ENCODE peak calls at places on chromosomes 1 and 21, in four cellular contexts. One of them, this sample, is unnamed.

GRCh38 chr1:205535866-205536758 is 31.6 kb downstream of the CDK18 start:
- DNase-seq in endothelial cell of umbilical vein: no peak
- DNase-seq in left ventricle myocardium inferior: no peak
- DNase-seq in heart right ventricle: no peak
- DNase-seq in this sample: no peak

GRCh38 chr1:226548281-226549093 is at the start of gene STUM:
- DNase-seq in endothelial cell of umbilical vein: peak; percentile 23
- DNase-seq in left ventricle myocardium inferior: peak; percentile 35
- DNase-seq in heart right ventricle: no peak
- DNase-seq in this sample: no peak

GRCh38 chr1:38728176-38728908 is 131.2 kb downstream of the RRAGC start:
- DNase-seq in endothelial cell of umbilical vein: peak; percentile 99
- DNase-seq in heart right ventricle: peak; percentile 55
- DNase-seq in left ventricle myocardium inferior: peak; percentile 53
- DNase-seq in this sample: peak; percentile 72

GRCh38 chr1:113199718-113200455 is 126.9 kb downstream of the LRIG2 start:
- DNase-seq in heart right ventricle: no peak
- DNase-seq in endothelial cell of umbilical vein: no peak
- DNase-seq in left ventricle myocardium inferior: no peak
- DNase-seq in this sample: no peak

GRCh38 chr1:196590012-196590708 is 18.1 kb downstream of the KCNT2 start:
- DNase-seq in heart right ventricle: no peak
- DNase-seq in left ventricle myocardium inferior: no peak
- DNase-seq in endothelial cell of umbilical vein: no peak
- DNase-seq in this sample: no peak

GRCh38 chr1:193850745-193851144 is 664.3 kb upstream of the B3GALT2 start:
- DNase-seq in endothelial cell of umbilical vein: no peak
- DNase-seq in heart right ventricle: no peak
- DNase-seq in left ventricle myocardium inferior: no peak
- DNase-seq in this sample: peak; percentile 5

GRCh38 chr1:67648582-67649326 is 36.2 kb upstream of the GADD45A start:
- DNase-seq in endothelial cell of umbilical vein: no peak
- DNase-seq in heart right ventricle: no peak
- DNase-seq in left ventricle myocardium inferior: no peak
- DNase-seq in this sample: no peak

GRCh38 chr1:79006564-79006963 is at the start of gene ADGRL4:
- DNase-seq in endothelial cell of umbilical vein: peak; percentile 90
- DNase-seq in left ventricle myocardium inferior: peak; percentile 50
- DNase-seq in heart right ventricle: peak; percentile 78
- DNase-seq in this sample: peak; percentile 24

GRCh38 chr21:45060675-45061311 is 13.6 kb upstream of the ADARB1 start:
- DNase-seq in heart right ventricle: no peak
- DNase-seq in left ventricle myocardium inferior: no peak
- DNase-seq in endothelial cell of umbilical vein: no peak
- DNase-seq in this sample: no peak

GRCh38 chr1:209583408-209583807 is at the start of gene CAMK1G:
- DNase-seq in left ventricle myocardium inferior: no peak
- DNase-seq in endothelial cell of umbilical vein: no peak
- DNase-seq in heart right ventricle: no peak
- DNase-seq in this sample: no peak

GRCh38 chr1:53543130-53543770 is 84.1 kb downstream of the DMRTB1 start:
- DNase-seq in endothelial cell of umbilical vein: no peak
- DNase-seq in heart right ventricle: no peak
- DNase-seq in left ventricle myocardium inferior: no peak
- DNase-seq in this sample: no peak

GRCh38 chr21:45331521-45332257 is 44.0 kb upstream of the POFUT2 start:
- DNase-seq in heart right ventricle: no peak
- DNase-seq in left ventricle myocardium inferior: peak; percentile 9
- DNase-seq in endothelial cell of umbilical vein: no peak
- DNase-seq in this sample: no peak

GRCh38 chr1:182404764-182405163 is 4.3 kb upstream of the TEDDM1 start:
- DNase-seq in left ventricle myocardium inferior: no peak
- DNase-seq in heart right ventricle: no peak
- DNase-seq in endothelial cell of umbilical vein: no peak
- DNase-seq in this sample: no peak

GRCh38 chr1:76949503-76949902 is 82.2 kb downstream of the ST6GALNAC5 start:
- DNase-seq in heart right ventricle: no peak
- DNase-seq in left ventricle myocardium inferior: no peak
- DNase-seq in endothelial cell of umbilical vein: no peak
- DNase-seq in this sample: no peak

GRCh38 chr21:35336534-35336933 is 287.4 kb upstream of the RUNX1 start:
- DNase-seq in endothelial cell of umbilical vein: no peak
- DNase-seq in left ventricle myocardium inferior: no peak
- DNase-seq in heart right ventricle: no peak
- DNase-seq in this sample: no peak

GRCh38 chr21:34846601-34847112 is 177.9 kb downstream of the CLIC6 start:
- DNase-seq in endothelial cell of umbilical vein: no peak
- DNase-seq in heart right ventricle: no peak
- DNase-seq in left ventricle myocardium inferior: no peak
- DNase-seq in this sample: peak; percentile 78

GRCh38 chr1:201336711-201337450 is 40.6 kb downstream of the TNNT2 start:
- DNase-seq in endothelial cell of umbilical vein: no peak
- DNase-seq in heart right ventricle: no peak
- DNase-seq in left ventricle myocardium inferior: no peak
- DNase-seq in this sample: no peak

GRCh38 chr21:45442276-45442675 is 37.3 kb downstream of the COL18A1 start:
- DNase-seq in endothelial cell of umbilical vein: no peak
- DNase-seq in heart right ventricle: no peak
- DNase-seq in left ventricle myocardium inferior: no peak
- DNase-seq in this sample: no peak

GRCh38 chr1:42259739-42260064 is 75.3 kb downstream of the FOXJ3 start:
- DNase-seq in endothelial cell of umbilical vein: peak; percentile 23
- DNase-seq in left ventricle myocardium inferior: no peak
- DNase-seq in heart right ventricle: no peak
- DNase-seq in this sample: peak; percentile 6

GRCh38 chr21:37119421-37120218 is 46.6 kb downstream of the TTC3 start:
- DNase-seq in heart right ventricle: no peak
- DNase-seq in left ventricle myocardium inferior: no peak
- DNase-seq in endothelial cell of umbilical vein: no peak
- DNase-seq in this sample: no peak

GRCh38 chr1:66168467-66168887 is 365.5 kb upstream of the SGIP1 start:
- DNase-seq in heart right ventricle: no peak
- DNase-seq in left ventricle myocardium inferior: no peak
- DNase-seq in endothelial cell of umbilical vein: no peak
- DNase-seq in this sample: peak; percentile 31

GRCh38 chr1:19450811-19451564 is 34.4 kb downstream of the CAPZB start:
- DNase-seq in left ventricle myocardium inferior: no peak
- DNase-seq in heart right ventricle: no peak
- DNase-seq in endothelial cell of umbilical vein: peak; percentile 90
- DNase-seq in this sample: peak; percentile 96

GRCh38 chr1:175514309-175515001 is 228.9 kb downstream of the TNR start:
- DNase-seq in heart right ventricle: peak; percentile 18
- DNase-seq in left ventricle myocardium inferior: no peak
- DNase-seq in endothelial cell of umbilical vein: peak; percentile 94
- DNase-seq in this sample: peak; percentile 61

GRCh38 chr1:225657462-225657989 is 4.6 kb upstream of the ENAH start:
- DNase-seq in endothelial cell of umbilical vein: peak; percentile 75
- DNase-seq in heart right ventricle: no peak
- DNase-seq in left ventricle myocardium inferior: no peak
- DNase-seq in this sample: no peak

GRCh38 chr1:246669659-246670058 is 54.5 kb upstream of the SCCPDH start:
- DNase-seq in endothelial cell of umbilical vein: no peak
- DNase-seq in heart right ventricle: no peak
- DNase-seq in left ventricle myocardium inferior: no peak
- DNase-seq in this sample: no peak

GRCh38 chr1:41535236-41535720 is 50.8 kb upstream of the EDN2 start:
- DNase-seq in left ventricle myocardium inferior: no peak
- DNase-seq in endothelial cell of umbilical vein: no peak
- DNase-seq in heart right ventricle: no peak
- DNase-seq in this sample: no peak

GRCh38 chr1:48526045-48526714 is 54.2 kb upstream of the SPATA6 start:
- DNase-seq in heart right ventricle: no peak
- DNase-seq in endothelial cell of umbilical vein: no peak
- DNase-seq in left ventricle myocardium inferior: no peak
- DNase-seq in this sample: no peak

GRCh38 chr1:181192277-181192676 is 103.8 kb downstream of the IER5 start:
- DNase-seq in heart right ventricle: no peak
- DNase-seq in endothelial cell of umbilical vein: no peak
- DNase-seq in left ventricle myocardium inferior: no peak
- DNase-seq in this sample: no peak

GRCh38 chr21:38993561-38993960 is 187.8 kb downstream of the ETS2 start:
- DNase-seq in heart right ventricle: peak; percentile 77
- DNase-seq in endothelial cell of umbilical vein: peak; percentile 93
- DNase-seq in left ventricle myocardium inferior: no peak
- DNase-seq in this sample: peak; percentile 75

GRCh38 chr21:38771536-38771935 is 34.2 kb upstream of the ETS2 start:
- DNase-seq in heart right ventricle: no peak
- DNase-seq in left ventricle myocardium inferior: no peak
- DNase-seq in endothelial cell of umbilical vein: no peak
- DNase-seq in this sample: no peak

GRCh38 chr1:44484155-44484688 is 79.2 kb downstream of the RNF220 start:
- DNase-seq in heart right ventricle: no peak
- DNase-seq in endothelial cell of umbilical vein: peak; percentile 11
- DNase-seq in left ventricle myocardium inferior: no peak
- DNase-seq in this sample: no peak
- H3K4me3 ChIP-seq in heart right ventricle: no peak overlapping the region
- H3K4me3 ChIP-seq in endothelial cell of umbilical vein: no peak overlapping the region
- H3K4me3 ChIP-seq in left ventricle myocardium inferior: no peak overlapping the region
- H3K4me3 ChIP-seq in this sample: no peak overlapping the region

DNA sequence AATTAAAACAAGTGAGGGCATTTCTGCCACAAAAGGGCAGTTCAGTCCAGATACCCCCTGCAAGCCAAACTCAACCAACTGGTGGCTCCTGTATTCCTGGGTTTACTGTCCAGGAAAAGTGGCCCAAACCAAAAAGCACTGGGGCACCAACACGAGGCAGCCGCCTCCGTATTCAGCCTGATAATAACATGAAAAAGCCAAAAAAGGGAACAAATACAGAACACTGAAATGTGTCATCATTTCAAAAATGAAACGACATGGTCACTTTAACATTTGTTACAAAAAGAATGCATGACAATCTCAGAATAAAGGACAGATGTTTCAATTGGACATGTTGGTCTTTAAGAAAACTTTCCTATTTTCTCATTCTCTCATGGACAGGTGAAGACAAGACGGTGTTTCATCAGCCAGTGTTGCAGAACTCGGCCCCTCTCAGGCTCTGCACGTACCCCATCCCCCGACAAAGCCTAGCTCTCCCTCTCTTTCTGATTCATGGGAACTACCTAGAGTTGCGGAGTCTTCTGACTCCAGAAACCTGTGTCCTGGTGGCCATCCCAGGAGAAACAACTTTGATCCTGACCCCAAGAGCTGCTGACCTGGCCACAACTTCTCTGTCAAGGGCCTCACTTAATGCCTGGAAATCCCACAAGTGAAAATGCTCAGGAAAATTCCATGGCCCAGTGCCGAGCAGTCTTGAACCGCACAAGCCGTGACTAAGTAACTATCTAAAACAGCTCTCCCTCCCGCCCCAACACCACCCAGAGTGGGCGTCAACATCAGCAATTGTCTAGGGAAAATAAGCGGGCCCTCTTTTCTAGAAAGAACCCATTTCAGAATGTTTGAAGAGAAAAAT is 27.1 kb downstream of the ZBTB17 start:
- DNase-seq in endothelial cell of umbilical vein: peak; percentile 81
- DNase-seq in heart right ventricle: peak; percentile 80
- DNase-seq in left ventricle myocardium inferior: peak; percentile 64
- DNase-seq in this sample: peak; percentile 95
- TF ChIP-seq CTCF in endothelial cell of umbilical vein: no peak
- TF ChIP-seq CTCF in heart right ventricle: no peak
- TF ChIP-seq CTCF in left ventricle myocardium inferior: no peak
- TF ChIP-seq CTCF in this sample: no peak

GRCh38 chr1:230699716-230700115 is 14.2 kb downstream of the AGT start:
- DNase-seq in heart right ventricle: no peak
- DNase-seq in endothelial cell of umbilical vein: no peak
- DNase-seq in left ventricle myocardium inferior: no peak
- DNase-seq in this sample: no peak
- H3K4me3 ChIP-seq in heart right ventricle: no peak overlapping the region
- H3K4me3 ChIP-seq in endothelial cell of umbilical vein: no peak overlapping the region
- H3K4me3 ChIP-seq in left ventricle myocardium inferior: no peak overlapping the region
- H3K4me3 ChIP-seq in this sample: no peak overlapping the region

DNA sequence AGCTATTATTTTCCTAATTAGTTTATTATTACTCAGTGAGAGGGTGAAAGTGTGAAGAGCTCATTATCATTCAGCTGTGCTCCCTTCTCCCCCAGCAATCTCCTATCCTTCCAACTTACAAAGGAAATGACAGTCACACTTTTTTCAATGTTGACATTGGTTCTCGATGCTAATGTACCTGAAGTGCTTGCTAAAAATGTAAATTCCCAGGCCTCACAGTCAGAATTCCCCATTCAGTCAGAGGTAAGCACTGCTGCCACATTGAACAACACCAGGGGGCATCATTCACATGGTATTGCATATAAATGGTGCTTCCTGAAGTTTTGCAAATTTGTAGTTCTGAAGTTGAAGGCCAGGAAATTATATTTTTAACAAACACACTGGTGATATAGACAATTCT is 132.7 kb upstream of the FOXD3 start:
- DNase-seq in heart right ventricle: no peak
- DNase-seq in left ventricle myocardium inferior: no peak
- DNase-seq in endothelial cell of umbilical vein: no peak
- DNase-seq in this sample: no peak
- TF ChIP-seq CTCF in heart right ventricle: no peak
- TF ChIP-seq CTCF in left ventricle myocardium inferior: no peak
- TF ChIP-seq CTCF in endothelial cell of umbilical vein: no peak
- TF ChIP-seq CTCF in this sample: no peak

DNA sequence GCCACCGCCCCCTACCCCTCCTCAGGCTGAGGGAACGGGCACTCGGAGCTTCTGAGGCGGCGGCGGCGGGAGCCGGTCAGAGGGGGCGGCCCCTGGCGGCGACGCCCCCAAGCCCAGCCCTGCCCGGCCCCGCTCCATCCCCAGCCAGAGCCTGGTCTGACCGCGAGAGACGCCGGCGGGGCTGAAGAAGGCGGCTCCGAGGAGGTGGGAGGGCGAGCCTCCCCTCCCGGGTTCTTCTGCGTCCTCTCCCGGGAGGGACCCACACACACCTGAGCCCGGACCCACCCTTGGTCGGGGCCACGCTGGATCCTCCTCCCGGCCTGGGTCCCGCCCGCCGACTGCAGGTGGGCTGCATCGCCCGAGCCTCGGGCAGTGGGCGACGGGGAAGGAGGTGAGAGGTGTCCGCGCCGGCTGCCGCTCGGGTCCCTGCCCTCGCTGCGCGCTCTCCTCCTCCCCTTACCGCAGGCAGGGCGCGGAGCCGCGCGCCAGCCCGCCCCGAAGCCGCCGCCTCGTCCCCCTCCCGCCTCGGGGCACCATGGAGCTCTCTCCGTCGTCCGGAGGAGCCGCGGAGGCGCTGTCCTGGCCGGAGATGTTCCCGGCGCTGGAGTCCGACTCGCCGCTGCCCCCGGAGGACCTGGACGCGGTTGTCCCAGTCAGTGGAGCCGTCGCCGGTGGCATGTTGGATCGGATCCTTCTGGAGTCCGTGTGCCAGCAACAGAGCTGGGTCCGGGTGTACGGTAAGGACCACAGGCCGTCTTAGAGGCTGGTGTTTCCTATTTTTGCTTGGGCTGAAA is at the start of gene RASAL2:
- DNase-seq in endothelial cell of umbilical vein: peak; percentile 70
- DNase-seq in heart right ventricle: peak; percentile 68
- DNase-seq in left ventricle myocardium inferior: peak; percentile 73
- DNase-seq in this sample: peak; percentile 29
- H3K4me3 ChIP-seq in endothelial cell of umbilical vein: peak within 1 kb of the TSS; percentile 48
- H3K4me3 ChIP-seq in heart right ventricle: peak within 1 kb of the TSS; percentile 100
- H3K4me3 ChIP-seq in left ventricle myocardium inferior: peak within 1 kb of the TSS; percentile 87
- H3K4me3 ChIP-seq in this sample: peak within 1 kb of the TSS; percentile 73

This sample was measured in astrocyte of the cerebellum.